ENCODE peak calls at places on chromosomes 11 and 22, in nine cellular contexts. R, K, B, Q, V, F, A, L and I are unnamed samples.

GRCh38 chr11:61776561-61777075 is 15.8 kb downstream of the TMEM258 start:
- DNase-seq in R (peak), K (no peak), B (peak), Q (peak), V (peak), F (peak), A (peak), L (peak), I (peak)

GRCh38 chr22:47620391-47620790 is 857.9 kb downstream of the TBC1D22A start:
- DNase-seq in R (no peak), K (no peak), B (no peak), Q (no peak), V (no peak), F (no peak), A (no peak), L (no peak), I (no peak)

GRCh38 chr11:47270331-47271271 is 668 bp downstream of the MADD start:
- DNase-seq in R (peak), K (no peak), B (peak), Q (no peak), V (no peak), F (no peak), A (no peak), L (no peak), I (peak)

GRCh38 chr11:104487035-104487775 is 323.3 kb upstream of the PDGFD start:
- DNase-seq in R (no peak), K (no peak), B (no peak), Q (no peak), V (no peak), F (no peak), A (no peak), L (no peak), I (no peak)

GRCh38 chr22:17266261-17266971 is 47.2 kb upstream of the ADA2 start:
- DNase-seq in R (no peak), K (no peak), B (peak), Q (no peak), V (no peak), F (peak), A (peak), L (no peak), I (peak)

GRCh38 chr11:67615455-67616430 is 9.0 kb downstream of the NDUFV1 start:
- DNase-seq in R (no peak), K (no peak), B (peak), Q (no peak), V (no peak), F (no peak), A (peak), L (peak), I (peak)

GRCh38 chr11:61922539-61922938 is 5.2 kb upstream of the RAB3IL1 start:
- DNase-seq in R (peak), K (no peak), B (no peak), Q (peak), V (no peak), F (peak), A (no peak), L (no peak), I (peak)

GRCh38 chr11:56152333-56152732 is 7.8 kb downstream of the OR8K5 start:
- DNase-seq in R (no peak), K (no peak), B (peak), Q (no peak), V (no peak), F (no peak), A (no peak), L (no peak), I (no peak)

GRCh38 chr22:50148166-50148500 is 22.4 kb upstream of the PANX2 start:
- DNase-seq in R (no peak), K (no peak), B (no peak), Q (no peak), V (no peak), F (no peak), A (no peak), L (no peak), I (no peak)

GRCh38 chr11:69446108-69446507 is 35.4 kb upstream of the LINC01488 start:
- DNase-seq in R (no peak), K (no peak), B (no peak), Q (no peak), V (no peak), F (no peak), A (no peak), L (no peak), I (no peak)

GRCh38 chr11:57210731-57211335 is 26.2 kb downstream of the APLNR start:
- DNase-seq in R (peak), K (no peak), B (no peak), Q (no peak), V (no peak), F (no peak), A (no peak), L (no peak), I (peak)

GRCh38 chr11:47067401-47067800 is 109.3 kb downstream of the ARFGAP2 start:
- DNase-seq in R (no peak), K (no peak), B (no peak), Q (no peak), V (no peak), F (no peak), A (no peak), L (no peak), I (no peak)

GRCh38 chr11:65378208-65378927 is 4.1 kb downstream of the SLC25A45 start:
- DNase-seq in R (no peak), K (no peak), B (no peak), Q (no peak), V (no peak), F (no peak), A (no peak), L (no peak), I (no peak)

GRCh38 chr11:118050208-118050891 is 26.5 kb upstream of the TMPRSS4 start:
- DNase-seq in R (no peak), K (no peak), B (no peak), Q (no peak), V (no peak), F (no peak), A (no peak), L (no peak), I (no peak)

GRCh38 chr11:119322360-119322739 is 5.4 kb upstream of the MCAM start:
- DNase-seq in R (no peak), K (no peak), B (no peak), Q (no peak), V (no peak), F (no peak), A (no peak), L (no peak), I (no peak)

GRCh38 chr11:96246718-96247540 is 96.1 kb downstream of the MAML2 start:
- DNase-seq in R (no peak), K (no peak), B (peak), Q (no peak), V (no peak), F (peak), A (no peak), L (no peak), I (no peak)

GRCh38 chr11:130068986-130069683 is 559 bp upstream of the APLP2 start:
- DNase-seq in R (peak), K (no peak), B (peak), Q (no peak), V (no peak), F (peak), A (no peak), L (peak), I (no peak)

GRCh38 chr22:41833369-41834004 is 582 bp downstream of the SREBF2 start:
- DNase-seq in R (peak), K (peak), B (peak), Q (no peak), V (no peak), F (no peak), A (peak), L (peak), I (peak)

GRCh38 chr22:49760630-49761571 is 66.8 kb downstream of the BRD1 start:
- DNase-seq in R (no peak), K (no peak), B (no peak), Q (no peak), V (no peak), F (no peak), A (no peak), L (no peak), I (no peak)

GRCh38 chr11:35524780-35525179 is 636 bp downstream of the PAMR1 start:
- DNase-seq in R (no peak), K (no peak), B (no peak), Q (no peak), V (no peak), F (no peak), A (no peak), L (no peak), I (no peak)

GRCh38 chr11:96331556-96332168 is 11.3 kb downstream of the MAML2 start:
- DNase-seq in R (no peak), K (no peak), B (no peak), Q (no peak), V (no peak), F (no peak), A (no peak), L (no peak), I (no peak)

GRCh38 chr11:23257556-23257955 is 397.3 kb upstream of the CCDC179 start:
- DNase-seq in R (no peak), K (no peak), B (no peak), Q (no peak), V (no peak), F (no peak), A (no peak), L (no peak), I (no peak)

GRCh38 chr11:59053387-59053786 is 32.7 kb upstream of the GLYATL1B start:
- DNase-seq in R (peak), K (peak), B (no peak), Q (peak), V (peak), F (no peak), A (peak), L (peak), I (peak)

GRCh38 chr11:95445746-95446333 is 214.8 kb upstream of the SESN3 start:
- DNase-seq in R (no peak), K (no peak), B (no peak), Q (no peak), V (no peak), F (no peak), A (no peak), L (no peak), I (no peak)

GRCh38 chr11:10674440-10674855 is 19.1 kb downstream of the IRAG1 start:
- DNase-seq in R (no peak), K (no peak), B (no peak), Q (no peak), V (no peak), F (no peak), A (no peak), L (no peak), I (no peak)

GRCh38 chr11:109085708-109086373 is 336.1 kb upstream of the C11orf87 start:
- DNase-seq in R (peak), K (no peak), B (no peak), Q (no peak), V (no peak), F (no peak), A (no peak), L (no peak), I (peak)